ENCODE peak calls at places on chromosomes 5 and 9, in eight cellular contexts. Z is astrocyte; G is stimulated activated CD4-positive, alpha-beta T cell treated with anti-CD3 and anti-CD28 coated beads, TNF-alpha, amount 100 ng/mL, for 1 hour; Y is CD4-positive, alpha-beta T cell; S is stimulated activated CD8-positive, alpha-beta memory T cell treated with anti-CD3 and anti-CD28 coated beads, Interleukin-2, amount 100 ng/mL, for 1 hour; O is RCC 7860; V is NCI-H774; C is T follicular helper cell. J is an unnamed sample.

GRCh38 chr5:127002390-127002789 is 28.0 kb downstream of the MARCHF3 start:
- DNase-seq in V (no peak), O (no peak), S (no peak), Z (peak), G (no peak), Y (no peak), C (no peak), J (peak)

GRCh38 chr5:75300084-75300483 is 36.9 kb upstream of the HMGCR start:
- DNase-seq in O (no peak), G (no peak), C (no peak), Z (no peak), V (no peak), S (no peak), Y (no peak), J (no peak)

GRCh38 chr9:13956107-13956506 is 357.8 kb downstream of the NFIB start:
- DNase-seq in Y (no peak), C (no peak), V (no peak), G (no peak), S (no peak), O (no peak), Z (no peak), J (no peak)

GRCh38 chr5:83718195-83718825 is 2.3 kb downstream of the HAPLN1 start:
- DNase-seq in Y (no peak), O (peak), S (no peak), G (no peak), C (no peak), V (peak), Z (peak), J (peak)

GRCh38 chr5:147791181-147791580 is 8.7 kb upstream of the JAKMIP2 start:
- DNase-seq in O (no peak), G (no peak), S (no peak), Z (no peak), Y (no peak), C (no peak), V (no peak), J (no peak)

GRCh38 chr5:621341-621761 is 9.2 kb downstream of the CEP72 start:
- DNase-seq in C (no peak), O (no peak), V (no peak), Y (no peak), Z (no peak), S (no peak), G (no peak), J (no peak)

GRCh38 chr9:35960029-35960655 is 2.2 kb upstream of the OR2S2 start:
- DNase-seq in O (no peak), Y (no peak), S (no peak), G (no peak), V (no peak), Z (peak), C (no peak), J (peak)

GRCh38 chr5:154653418-154653763 is 101.8 kb upstream of the LARP1 start:
- DNase-seq in S (no peak), G (no peak), V (no peak), O (no peak), C (no peak), Z (no peak), Y (no peak), J (no peak)

GRCh38 chr5:38401145-38401544 is 142.8 kb downstream of the EGFLAM start:
- DNase-seq in V (no peak), Y (no peak), S (no peak), G (no peak), O (no peak), C (no peak), Z (no peak), J (no peak)

GRCh38 chr9:96031366-96031824 is 155.9 kb downstream of the ERCC6L2 start:
- DNase-seq in O (no peak), G (no peak), Z (no peak), Y (no peak), S (no peak), V (peak), C (no peak), J (no peak)

GRCh38 chr9:125631391-125632085 is 75.5 kb downstream of the MAPKAP1 start:
- DNase-seq in S (no peak), G (no peak), V (peak), C (no peak), Z (peak), O (peak), Y (no peak), J (peak)

GRCh38 chr9:133771486-133772482 is 33.6 kb upstream of the SARDH start:
- DNase-seq in C (no peak), Y (no peak), O (no peak), V (no peak), G (no peak), Z (no peak), S (no peak), J (no peak)

GRCh38 chr9:12775373-12775962 is 648 bp downstream of the LURAP1L start:
- DNase-seq in C (no peak), Y (no peak), Z (no peak), S (no peak), V (peak), G (no peak), O (no peak), J (no peak)

GRCh38 chr5:58148366-58148765 is 311.5 kb downstream of the PLK2 start:
- DNase-seq in V (no peak), Z (no peak), G (no peak), S (no peak), O (no peak), C (no peak), Y (no peak), J (no peak)

GRCh38 chr9:112103405-112103804 is 71.7 kb downstream of the SUSD1 start:
- DNase-seq in G (no peak), C (no peak), S (no peak), Z (no peak), V (no peak), Y (no peak), O (no peak), J (no peak)

GRCh38 chr5:142618125-142618524 is 67.8 kb downstream of the FGF1 start:
- DNase-seq in Y (no peak), V (no peak), S (no peak), G (no peak), Z (peak), O (peak), C (no peak), J (peak)

GRCh38 chr5:122093861-122094650 is 16.0 kb upstream of the LOX start:
- DNase-seq in Z (peak), S (no peak), V (no peak), Y (no peak), C (no peak), O (no peak), G (no peak), J (no peak)

GRCh38 chr5:135102716-135103696 is 69.0 kb upstream of the PITX1 start:
- DNase-seq in Z (no peak), C (no peak), S (no peak), Y (no peak), O (no peak), V (no peak), G (no peak), J (no peak)

GRCh38 chr5:27316283-27316675 is 277.9 kb upstream of the CDH9 start:
- DNase-seq in Y (no peak), C (no peak), V (no peak), G (no peak), O (peak), S (no peak), Z (peak), J (peak)

GRCh38 chr9:98375138-98375726 is 119.8 kb upstream of the TBC1D2 start:
- DNase-seq in V (no peak), S (no peak), C (no peak), Y (no peak), G (no peak), O (peak), Z (peak), J (peak)

GRCh38 chr9:107039546-107039945 is 176.6 kb downstream of the ZNF462 start:
- DNase-seq in S (no peak), O (peak), G (no peak), V (no peak), C (no peak), Z (peak), Y (no peak), J (peak)

GRCh38 chr5:59842999-59843398 is 50.5 kb downstream of the PDE4D start:
- DNase-seq in Y (no peak), Z (peak), C (no peak), S (no peak), G (no peak), V (no peak), O (no peak), J (no peak)

GRCh38 chr5:3701694-3702093 is 106.1 kb downstream of the IRX1 start:
- DNase-seq in Y (no peak), O (no peak), C (no peak), V (no peak), Z (no peak), G (no peak), S (no peak), J (no peak)

GRCh38 chr9:128593039-128593438 is 40.7 kb downstream of the SPTAN1 start:
- DNase-seq in C (no peak), V (no peak), Y (no peak), S (no peak), Z (no peak), G (no peak), O (no peak), J (no peak)

GRCh38 chr9:99055384-99055783 is 49.5 kb upstream of the TGFBR1 start:
- DNase-seq in C (no peak), Z (peak), S (no peak), V (no peak), Y (no peak), O (peak), G (no peak), J (no peak)

J was measured in fibroblast of pulmonary artery.